ENCODE peak calls at places on chromosomes 2 and 18, in seven cellular contexts. O is endodermal cell, Y is stomach, Q is upper lobe of right lung, S is heart left ventricle, L is Karpas-422, D is tibial nerve. N is an unnamed sample. For H3K4me1 and H3K9me3, the result is how much of the 10 kb centered on the place peaks cover.

GRCh38 chr2:120599064-120599463 is 136.6 kb upstream of the GLI2 start:
- DNase-seq in Q (peak), Y (no peak), S (peak), O (no peak), D (no peak), L (no peak), N (no peak)

GRCh38 chr2:16329421-16329820 is 336.2 kb downstream of the CYRIA start:
- DNase-seq in O (no peak), Q (no peak), L (no peak), D (no peak), S (no peak), Y (no peak), N (no peak)

GRCh38 chr2:134852518-134852917 is 14.1 kb downstream of the ACMSD start:
- DNase-seq in S (no peak), Y (no peak), Q (no peak), L (no peak), D (no peak), O (peak), N (no peak)

GRCh38 chr2:239285071-239285931 is 115.5 kb downstream of the HDAC4 start:
- DNase-seq in Q (peak), Y (no peak), O (no peak), L (no peak), D (no peak), S (no peak), N (no peak)

GRCh38 chr18:69838620-69839411 is 108.9 kb downstream of the CD226 start:
- DNase-seq in L (peak), Y (no peak), S (no peak), O (peak), Q (no peak), D (no peak), N (peak)

GRCh38 chr18:34767601-34768027 is 57.5 kb downstream of the DTNA start:
- DNase-seq in Y (no peak), Q (no peak), S (no peak), L (no peak), O (no peak), D (no peak), N (no peak)

GRCh38 chr18:59502222-59502898 is 143.3 kb upstream of the LMAN1 start:
- DNase-seq in O (no peak), S (no peak), Q (no peak), Y (no peak), D (no peak), L (no peak), N (no peak)

GRCh38 chr2:29165362-29166236 is 50.4 kb downstream of the CLIP4 start:
- DNase-seq in S (no peak), Q (no peak), Y (no peak), O (no peak), L (no peak), D (no peak), N (no peak)

GRCh38 chr2:219523031-219523671 is 8.9 kb downstream of the ASIC4 start:
- DNase-seq in Y (no peak), Q (no peak), D (no peak), L (peak), S (no peak), O (peak), N (no peak)

GRCh38 chr18:7202119-7202680 is 28.7 kb upstream of the LRRC30 start:
- DNase-seq in O (no peak), S (no peak), Y (no peak), Q (no peak), D (no peak), L (no peak), N (no peak)

GRCh38 chr2:181955010-181955409 is 30.6 kb upstream of the PPP1R1C start:
- DNase-seq in D (no peak), Y (no peak), L (no peak), Q (no peak), S (no peak), O (no peak), N (no peak)

GRCh38 chr2:43006834-43007543 is 214.6 kb upstream of the HAAO start:
- DNase-seq in S (no peak), Q (no peak), L (no peak), Y (no peak), D (no peak), O (peak), N (no peak)

GRCh38 chr2:175414872-175415487 is 233.5 kb upstream of the ATP5MC3 start:
- DNase-seq in D (peak), L (peak), S (peak), O (peak), Y (peak), Q (peak), N (peak)

GRCh38 chr2:120715356-120715755 is 20.3 kb upstream of the GLI2 start:
- DNase-seq in S (no peak), Q (peak), L (no peak), D (no peak), O (no peak), Y (no peak), N (no peak)

GRCh38 chr2:32495139-32495538 is 132.7 kb upstream of the TTC27 start:
- DNase-seq in Y (no peak), S (no peak), O (no peak), Q (no peak), D (no peak), L (no peak), N (no peak)

GRCh38 chr2:241314181-241314932 is 1.1 kb downstream of the HDLBP start:
- DNase-seq in D (peak), Q (no peak), S (no peak), L (peak), O (no peak), Y (no peak), N (no peak)

GRCh38 chr18:2954869-2955645 is 57.9 kb downstream of the LPIN2 start:
- DNase-seq in Y (no peak), Q (no peak), O (no peak), L (no peak), D (no peak), S (no peak), N (no peak)

GRCh38 chr2:108220942-108221541 is 18.7 kb upstream of the SULT1C3 start:
- DNase-seq in O (no peak), L (no peak), Y (no peak), S (peak), Q (peak), D (no peak), N (no peak)

GRCh38 chr18:21669736-21670135 is 34.8 kb downstream of the ABHD3 start:
- DNase-seq in O (no peak), L (no peak), Q (no peak), Y (no peak), S (no peak), D (no peak), N (no peak)

GRCh38 chr2:108315408-108316193 is 26.9 kb downstream of the SULT1C2 start:
- DNase-seq in S (no peak), L (no peak), D (no peak), Q (no peak), O (no peak), Y (no peak), N (no peak)

GRCh38 chr2:71930073-71930681 is 217.5 kb downstream of the CYP26B1 start:
- DNase-seq in Q (peak), O (peak), S (no peak), L (no peak), Y (no peak), D (no peak), N (no peak)

GRCh38 chr2:178870703-178871102 is 63.5 kb upstream of the TTN start:
- DNase-seq in D (no peak), Q (no peak), L (no peak), O (no peak), S (no peak), Y (no peak), N (no peak)

GRCh38 chr2:1051075-1051474 is 100.4 kb downstream of the SNTG2 start:
- DNase-seq in D (no peak), Y (no peak), L (no peak), Q (no peak), O (no peak), S (no peak), N (peak)

GRCh38 chr2:64808092-64808491 is 154.4 kb upstream of the SERTAD2 start:
- DNase-seq in L (peak), S (no peak), D (no peak), Y (no peak), Q (no peak), O (no peak), N (no peak)

GRCh38 chr2:10277293-10278028 is 25.2 kb upstream of the HPCAL1 start:
- DNase-seq in O (no peak), S (no peak), L (no peak), Y (no peak), Q (peak), D (no peak), N (no peak)

GRCh38 chr2:239329972-239330572 is 70.7 kb downstream of the HDAC4 start:
- DNase-seq in L (no peak), D (no peak), Y (peak), Q (no peak), O (no peak), S (peak), N (no peak)

GRCh38 chr18:22682720-22683119 is 250.4 kb upstream of the RBBP8 start:
- DNase-seq in Q (no peak), O (no peak), S (no peak), Y (no peak), D (no peak), L (no peak), N (no peak)

GRCh38 chr2:127674241-127675209 is 805 bp downstream of the LIMS2 start:
- DNase-seq in Y (peak), D (no peak), S (peak), L (no peak), O (peak), Q (no peak), N (no peak)

GRCh38 chr2:138112536-138112935 is 148.3 kb downstream of the HNMT start:
- DNase-seq in Q (no peak), D (no peak), O (no peak), S (no peak), Y (no peak), L (no peak), N (no peak)

GRCh38 chr2:68466361-68466777 is 725 bp downstream of the FBXO48 start:
- DNase-seq in Q (no peak), O (peak), S (no peak), L (peak), D (no peak), Y (no peak), N (no peak)

GRCh38 chr2:110853516-110853915 is 121.1 kb downstream of the ACOXL start:
- DNase-seq in Q (no peak), Y (peak), L (peak), O (peak), S (no peak), D (no peak), N (no peak)

GRCh38 chr2:225764346-225764745 is 364.8 kb downstream of the NYAP2 start:
- DNase-seq in L (no peak), Q (no peak), O (no peak), S (no peak), D (no peak), Y (no peak), N (no peak)

GRCh38 chr2:134141598-134142340 is 112.1 kb upstream of the MGAT5 start:
- DNase-seq in L (no peak), O (peak), Q (no peak), Y (no peak), D (no peak), S (no peak), N (no peak)

GRCh38 chr2:68412127-68412819 is 47.2 kb downstream of the PLEK start:
- DNase-seq in O (no peak), Q (no peak), Y (no peak), D (no peak), L (peak), S (no peak), N (no peak)

GRCh38 chr2:46701152-46701551 is 214.5 kb downstream of the MCFD2 start:
- DNase-seq in L (no peak), O (no peak), S (no peak), D (no peak), Q (no peak), Y (no peak), N (no peak)

GRCh38 chr2:68774569-68775271 is 40.1 kb downstream of the ARHGAP25 start:
- DNase-seq in Q (peak), Y (peak), D (peak), S (peak), O (no peak), L (peak), N (no peak)

GRCh38 chr2:205658572-205658971 is 23.7 kb upstream of the NRP2 start:
- DNase-seq in O (no peak), Q (no peak), S (no peak), Y (no peak), D (no peak), L (no peak), N (no peak)

GRCh38 chr2:171066110-171066509 is 94.6 kb downstream of the TLK1 start:
- DNase-seq in Y (no peak), L (no peak), D (no peak), S (no peak), Q (no peak), O (no peak), N (no peak)

DNA sequence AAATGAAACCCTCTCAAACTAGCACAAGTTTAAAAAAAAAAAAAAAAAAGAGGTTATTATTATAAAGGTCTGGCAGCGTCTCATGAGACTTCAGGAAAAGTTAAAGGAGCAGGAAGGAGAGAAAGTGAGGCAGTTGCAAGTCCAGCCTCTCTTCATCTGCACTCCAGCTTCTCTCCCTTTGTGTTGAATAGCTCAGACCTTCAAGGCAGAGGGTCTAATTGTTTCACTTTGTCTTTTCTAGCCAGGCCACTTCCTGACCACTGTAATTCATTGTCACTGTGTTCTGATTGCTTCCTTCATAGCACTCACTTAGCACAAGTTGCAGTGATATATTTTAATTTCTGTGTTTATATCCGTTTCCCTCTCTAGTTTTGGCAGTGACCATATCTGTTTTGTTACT is 99.9 kb downstream of the SPATS2L start:
- DNase-seq in D (no peak), Q (no peak), L (no peak), O (no peak), S (no peak), Y (no peak), N (no peak)
- H3K27ac ChIP-seq in D (peak), Q (no peak), L (no peak), O (no peak), S (peak), Y (peak), N (no peak)

DNA sequence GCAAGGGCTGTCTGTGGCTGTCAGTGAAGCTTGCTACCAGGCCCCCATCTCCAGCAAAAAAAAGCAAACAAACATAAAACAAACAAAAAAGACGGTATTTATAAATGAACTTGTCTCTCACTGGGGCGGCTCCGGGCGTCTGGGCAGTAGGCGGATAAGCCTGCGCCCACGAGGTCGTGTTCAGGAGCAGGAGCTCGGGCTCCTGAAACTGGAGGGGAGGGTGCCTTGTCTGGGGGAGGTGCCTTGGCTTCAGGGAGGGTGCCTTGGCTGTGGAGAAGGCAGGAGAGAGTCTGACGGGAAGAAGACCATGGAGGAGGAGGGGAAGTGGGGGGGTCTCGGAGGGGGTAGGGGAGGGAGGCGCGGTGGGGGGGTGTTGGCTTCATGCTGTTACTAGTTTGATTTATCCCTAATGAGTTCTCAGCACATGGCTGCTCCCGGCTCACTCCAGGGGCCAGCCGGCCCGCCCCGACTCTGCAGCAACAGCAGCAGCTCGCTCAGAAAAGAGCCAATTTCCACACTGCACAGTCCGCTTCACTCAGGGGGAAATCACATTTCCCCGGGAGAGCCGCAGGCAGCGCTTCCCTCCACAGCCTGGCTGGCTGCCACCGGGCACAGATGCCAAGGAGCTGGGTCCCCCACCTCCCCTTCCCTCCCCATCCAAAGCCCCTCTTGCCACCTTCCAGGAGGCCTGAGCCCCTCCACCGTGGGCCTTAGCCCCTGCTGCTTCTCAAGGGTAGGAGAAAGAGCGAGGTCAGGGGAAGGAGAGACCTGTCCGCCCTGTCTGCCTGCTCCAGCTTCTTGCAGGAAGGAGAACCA is 38.7 kb downstream of the PSD4 start:
- DNase-seq in O (peak), S (peak), Q (no peak), L (no peak), D (peak), Y (no peak), N (no peak)
- H3K4me1 ChIP-seq in O (under half), S (under half), Q (under half), L (under half), D (under half), Y (half or more), N (under half)

DNA sequence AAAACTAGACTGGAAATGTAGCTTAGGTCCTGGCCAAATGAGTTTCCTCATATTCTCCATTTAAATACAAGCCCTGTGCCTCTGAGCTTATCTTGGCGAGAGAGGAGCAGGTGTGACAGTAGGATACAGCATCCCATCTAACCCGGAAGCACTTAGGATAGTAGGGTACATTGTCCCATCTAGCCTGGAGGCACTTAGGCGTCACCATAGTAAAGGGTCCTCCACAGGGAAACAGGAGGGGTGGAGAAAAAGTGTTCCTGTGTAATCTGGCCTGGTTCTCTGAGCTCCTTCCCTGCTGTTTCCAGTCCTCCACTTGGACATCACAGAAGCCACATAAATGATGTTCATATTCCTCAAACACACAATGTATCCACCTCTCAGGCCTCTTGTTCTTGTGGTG is 301.4 kb downstream of the GALR1 start:
- DNase-seq in S (no peak), O (no peak), D (no peak), Q (no peak), Y (no peak), L (no peak), N (no peak)
- H3K9me3 ChIP-seq in S (under half), O (under half), D (under half), Q (under half), Y (under half), L (under half), N (under half)

GRCh38 chr18:76212958-76213357 is 282.1 kb downstream of the ZNF516 start:
- DNase-seq in Q (no peak), D (no peak), S (no peak), Y (no peak), O (no peak), L (no peak), N (no peak)
- H3K27ac ChIP-seq in Q (no peak), D (no peak), S (no peak), Y (no peak), O (no peak), L (no peak), N (no peak)

GRCh38 chr2:39484620-39485495 is 47.8 kb upstream of the MAP4K3 start:
- DNase-seq in D (no peak), S (no peak), L (no peak), O (no peak), Y (no peak), Q (no peak), N (no peak)
- H3K4me1 ChIP-seq in D (under half), S (under half), L (under half), O (under half), Y (under half), Q (under half), N (under half)

GRCh38 chr2:95215018-95215612 is 7.8 kb downstream of the ZNF892 start:
- DNase-seq in O (no peak), D (no peak), Q (no peak), Y (no peak), L (no peak), S (no peak), N (no peak)
- H3K9me3 ChIP-seq in O (half or more), D (under half), Q (half or more), Y (half or more), L (half or more), S (half or more), N (under half)

GRCh38 chr2:86027913-86028762 is 77.5 kb downstream of the POLR1A start:
- DNase-seq in Q (peak), O (no peak), D (no peak), S (peak), L (no peak), Y (no peak), N (no peak)
- H3K27ac ChIP-seq in Q (no peak), O (no peak), D (peak), S (peak), L (no peak), Y (no peak), N (no peak)

GRCh38 chr2:9263388-9263787 is 56.8 kb downstream of the ASAP2 start:
- DNase-seq in Y (no peak), O (no peak), D (no peak), L (no peak), S (no peak), Q (peak), N (no peak)
- H3K4me1 ChIP-seq in Y (half or more), O (under half), D (half or more), L (under half), S (half or more), Q (half or more), N (under half)

DNA sequence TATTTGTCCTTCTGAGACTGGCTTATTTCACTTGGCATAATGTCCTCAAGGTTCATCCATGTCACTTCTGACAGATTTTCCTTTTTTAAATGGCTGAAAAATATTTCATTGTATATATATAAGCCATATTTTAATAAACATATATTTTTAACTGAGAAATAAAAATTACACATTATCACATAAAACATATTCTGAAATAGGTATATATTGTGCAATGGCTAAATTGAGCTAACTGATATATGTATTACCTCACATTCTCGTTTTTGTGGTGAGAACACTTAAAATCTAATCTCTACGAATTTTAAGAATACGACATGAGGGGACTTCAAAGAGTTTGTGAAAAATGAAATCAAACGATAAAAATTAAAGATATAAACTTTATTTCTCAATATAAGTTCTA is 25.7 kb upstream of the ZSWIM2 start:
- DNase-seq in Q (no peak), Y (no peak), S (no peak), L (no peak), O (no peak), D (no peak), N (no peak)
- H3K9me3 ChIP-seq in Q (under half), Y (under half), S (under half), L (under half), O (under half), D (under half), N (under half)

N was measured in iPS DF 6.9.